ENCODE peak calls at places on chromosomes 5 and 9, in six cellular contexts. One of them, this sample, is unnamed.

GRCh38 chr5:81164466-81164865 is 68.7 kb upstream of the CKMT2 start:
- DNase-seq in iPS DF 19.7: no peak
- DNase-seq in posterior cingulate gyrus: no peak
- DNase-seq in amniotic stem cell: no peak
- DNase-seq in HCEC 1CT: no peak
- DNase-seq in HS-5: no peak
- DNase-seq in this sample: no peak

GRCh38 chr9:36479086-36479485 is 79.0 kb upstream of the RNF38 start:
- DNase-seq in iPS DF 19.7: no peak
- DNase-seq in posterior cingulate gyrus: no peak
- DNase-seq in amniotic stem cell: no peak
- DNase-seq in HCEC 1CT: no peak
- DNase-seq in HS-5: no peak
- DNase-seq in this sample: no peak

GRCh38 chr5:93072831-93073459 is 508.1 kb downstream of the NR2F1-AS1 start:
- DNase-seq in iPS DF 19.7: no peak
- DNase-seq in posterior cingulate gyrus: no peak
- DNase-seq in amniotic stem cell: no peak
- DNase-seq in HCEC 1CT: peak
- DNase-seq in HS-5: peak
- DNase-seq in this sample: no peak

GRCh38 chr9:18796871-18797270 is 236.1 kb downstream of the SAXO1 start:
- DNase-seq in iPS DF 19.7: no peak
- DNase-seq in posterior cingulate gyrus: no peak
- DNase-seq in amniotic stem cell: no peak
- DNase-seq in HCEC 1CT: no peak
- DNase-seq in HS-5: no peak
- DNase-seq in this sample: no peak

GRCh38 chr5:11426442-11426841 is 477.8 kb downstream of the CTNND2 start:
- DNase-seq in iPS DF 19.7: no peak
- DNase-seq in posterior cingulate gyrus: no peak
- DNase-seq in amniotic stem cell: no peak
- DNase-seq in HCEC 1CT: no peak
- DNase-seq in HS-5: no peak
- DNase-seq in this sample: no peak

GRCh38 chr9:4034404-4034803 is 265.5 kb downstream of the GLIS3 start:
- DNase-seq in iPS DF 19.7: no peak
- DNase-seq in posterior cingulate gyrus: no peak
- DNase-seq in amniotic stem cell: no peak
- DNase-seq in HCEC 1CT: no peak
- DNase-seq in HS-5: no peak
- DNase-seq in this sample: no peak

GRCh38 chr9:93303258-93303771 is 119.4 kb downstream of the WNK2 start:
- DNase-seq in iPS DF 19.7: no peak
- DNase-seq in posterior cingulate gyrus: no peak
- DNase-seq in amniotic stem cell: no peak
- DNase-seq in HCEC 1CT: no peak
- DNase-seq in HS-5: no peak
- DNase-seq in this sample: no peak

GRCh38 chr9:134483361-134484184 is 157.3 kb downstream of the RXRA start:
- DNase-seq in iPS DF 19.7: no peak
- DNase-seq in posterior cingulate gyrus: peak
- DNase-seq in amniotic stem cell: no peak
- DNase-seq in HCEC 1CT: no peak
- DNase-seq in HS-5: no peak
- DNase-seq in this sample: no peak

GRCh38 chr9:114038724-114039313 is 39.3 kb downstream of the AMBP start:
- DNase-seq in iPS DF 19.7: no peak
- DNase-seq in posterior cingulate gyrus: no peak
- DNase-seq in amniotic stem cell: no peak
- DNase-seq in HCEC 1CT: no peak
- DNase-seq in HS-5: no peak
- DNase-seq in this sample: no peak

GRCh38 chr5:149429839-149430721 is 51.0 kb upstream of the IL17B start:
- DNase-seq in iPS DF 19.7: no peak
- DNase-seq in posterior cingulate gyrus: no peak
- DNase-seq in amniotic stem cell: no peak
- DNase-seq in HCEC 1CT: peak
- DNase-seq in HS-5: no peak
- DNase-seq in this sample: no peak

GRCh38 chr9:22241611-22242010 is 205.0 kb upstream of the DMRTA1 start:
- DNase-seq in iPS DF 19.7: no peak
- DNase-seq in posterior cingulate gyrus: no peak
- DNase-seq in amniotic stem cell: no peak
- DNase-seq in HCEC 1CT: no peak
- DNase-seq in HS-5: no peak
- DNase-seq in this sample: no peak

GRCh38 chr5:33272288-33272687 is 168.5 kb upstream of the TARS1 start:
- DNase-seq in iPS DF 19.7: no peak
- DNase-seq in posterior cingulate gyrus: no peak
- DNase-seq in amniotic stem cell: peak
- DNase-seq in HCEC 1CT: peak
- DNase-seq in HS-5: peak
- DNase-seq in this sample: no peak

GRCh38 chr9:127177221-127177620 is 54.8 kb upstream of the ANGPTL2 start:
- DNase-seq in iPS DF 19.7: no peak
- DNase-seq in posterior cingulate gyrus: peak
- DNase-seq in amniotic stem cell: no peak
- DNase-seq in HCEC 1CT: no peak
- DNase-seq in HS-5: no peak
- DNase-seq in this sample: no peak

GRCh38 chr5:143001764-143002351 is 231.7 kb downstream of the ARHGAP26 start:
- DNase-seq in iPS DF 19.7: no peak
- DNase-seq in posterior cingulate gyrus: no peak
- DNase-seq in amniotic stem cell: peak
- DNase-seq in HCEC 1CT: peak
- DNase-seq in HS-5: peak
- DNase-seq in this sample: no peak

GRCh38 chr9:92616199-92617129 is 53.5 kb downstream of the IPPK start:
- DNase-seq in iPS DF 19.7: no peak
- DNase-seq in posterior cingulate gyrus: no peak
- DNase-seq in amniotic stem cell: no peak
- DNase-seq in HCEC 1CT: no peak
- DNase-seq in HS-5: no peak
- DNase-seq in this sample: no peak

GRCh38 chr9:105116047-105116868 is 128.2 kb upstream of the SLC44A1 start:
- DNase-seq in iPS DF 19.7: no peak
- DNase-seq in posterior cingulate gyrus: no peak
- DNase-seq in amniotic stem cell: no peak
- DNase-seq in HCEC 1CT: no peak
- DNase-seq in HS-5: no peak
- DNase-seq in this sample: no peak

GRCh38 chr5:124644138-124644537 is 102.3 kb downstream of the ZNF608 start:
- DNase-seq in iPS DF 19.7: no peak
- DNase-seq in posterior cingulate gyrus: no peak
- DNase-seq in amniotic stem cell: no peak
- DNase-seq in HCEC 1CT: peak
- DNase-seq in HS-5: no peak
- DNase-seq in this sample: no peak

GRCh38 chr5:93622240-93622885 is 39.3 kb downstream of the NR2F1 start:
- DNase-seq in iPS DF 19.7: no peak
- DNase-seq in posterior cingulate gyrus: no peak
- DNase-seq in amniotic stem cell: no peak
- DNase-seq in HCEC 1CT: peak
- DNase-seq in HS-5: peak
- DNase-seq in this sample: peak

GRCh38 chr5:109561447-109561846 is 128.3 kb upstream of the MAN2A1 start:
- DNase-seq in iPS DF 19.7: no peak
- DNase-seq in posterior cingulate gyrus: no peak
- DNase-seq in amniotic stem cell: no peak
- DNase-seq in HCEC 1CT: no peak
- DNase-seq in HS-5: no peak
- DNase-seq in this sample: no peak

This sample was measured in NCI-H1092 treated with DMSO at 0.1 percent for 48 hours.